ENCODE peak calls at places on chromosomes 6 and 20, in four cellular contexts. K is HFF-Myc, X is KBM-7, Y is GM20000. L is an unnamed sample.

GRCh38 chr20:56373942-56374341 is 15.2 kb downstream of the FAM210B start:
- DNase-seq in Y (no peak), K (peak), X (peak), L (no peak)

GRCh38 chr6:105592329-105592728 is 189.4 kb upstream of the PREP start:
- DNase-seq in K (peak), X (no peak), Y (no peak), L (no peak)

GRCh38 chr6:139600313-139600712 is 225.9 kb upstream of the CITED2 start:
- DNase-seq in Y (no peak), X (no peak), K (no peak), L (no peak)

GRCh38 chr20:51840865-51841264 is 38.5 kb upstream of the SALL4 start:
- DNase-seq in K (no peak), Y (no peak), X (no peak), L (no peak)

GRCh38 chr6:46932941-46933340 is 11.2 kb upstream of the ADGRF5 start:
- DNase-seq in K (no peak), X (no peak), Y (no peak), L (no peak)

GRCh38 chr20:18743665-18744440 is 69.7 kb upstream of the SCP2D1 start:
- DNase-seq in Y (no peak), X (no peak), K (no peak), L (no peak)

GRCh38 chr6:27188206-27188884 is 59.2 kb upstream of the PRSS16 start:
- DNase-seq in Y (peak), K (peak), X (no peak), L (peak)

GRCh38 chr20:58141496-58141895 is 87.0 kb downstream of the ANKRD60 start:
- DNase-seq in X (no peak), Y (no peak), K (no peak), L (no peak)

GRCh38 chr6:13725570-13725969 is 13.9 kb upstream of the RANBP9 start:
- DNase-seq in X (no peak), Y (no peak), K (no peak), L (no peak)

GRCh38 chr6:166786704-166787293 is 159.7 kb upstream of the RPS6KA2 start:
- DNase-seq in X (peak), K (peak), Y (peak), L (peak)

GRCh38 chr20:44020406-44021148 is 105.9 kb downstream of the TOX2 start:
- DNase-seq in X (no peak), Y (no peak), K (no peak), L (no peak)

GRCh38 chr20:10474606-10475184 is 39.6 kb downstream of the SLX4IP start:
- DNase-seq in Y (no peak), X (peak), K (no peak), L (no peak)